ENCODE peak calls at places on chromosome 2, in six cellular contexts. V is osteoblast; T is stimulated activated CD8-positive, alpha-beta memory T cell treated with anti-CD3 and anti-CD28 coated beads, Interleukin-15, amount 100 ng/mL, for 1 hour; U is activated naive CD4-positive, alpha-beta T cell treated with anti-CD3 and anti-CD28 coated beads, Interleukin-2, amount 10 ng/mL, durations not matched to agents 7 days and 5 days; P is smooth muscle cell of the brain vasculature; X is HepG2. O is an unnamed sample.
A peak's percentile ranks its signal among the peaks of the same experiment; 100 is the strongest.

GRCh38 chr2:117603569-117603968 is 210.9 kb upstream of the DDX18 start:
- DNase-seq in T (no peak), U (no peak), X (no peak), V (no peak), P (no peak), O (no peak)

GRCh38 chr2:72984172-72984671 is 66.9 kb downstream of the EMX1 start:
- DNase-seq in X (no peak), T (no peak), V (no peak), U (no peak), P (no peak), O (no peak)

GRCh38 chr2:235577404-235578330 is 83.8 kb downstream of the AGAP1 start:
- DNase-seq in P (no peak), X (peak; percentile 85), T (no peak), U (no peak), V (no peak), O (no peak)

GRCh38 chr2:171958475-171958874 is 36.2 kb downstream of the HAT1 start:
- DNase-seq in P (no peak), V (no peak), T (no peak), X (no peak), U (no peak), O (no peak)

GRCh38 chr2:1628893-1629292 is 115.4 kb downstream of the PXDN start:
- DNase-seq in U (no peak), T (no peak), P (no peak), V (no peak), X (no peak), O (no peak)

GRCh38 chr2:111054791-111055627 is 65.7 kb upstream of the BCL2L11 start:
- DNase-seq in T (no peak), P (no peak), V (no peak), U (no peak), X (no peak), O (peak; percentile 4)

GRCh38 chr2:239684271-239684670 is 283.5 kb upstream of the HDAC4 start:
- DNase-seq in T (no peak), P (no peak), V (peak; percentile 50), X (no peak), U (no peak), O (no peak)

GRCh38 chr2:241209271-241209670 is 20.8 kb downstream of the ANO7 start:
- DNase-seq in T (no peak), V (no peak), U (no peak), X (no peak), P (no peak), O (no peak)

GRCh38 chr2:145288650-145289496 is 769.0 kb upstream of the ZEB2 start:
- DNase-seq in P (no peak), U (no peak), X (no peak), V (no peak), T (no peak), O (no peak)

GRCh38 chr2:213149332-213149875 is 2.0 kb downstream of the IKZF2 start:
- DNase-seq in U (no peak), P (no peak), X (no peak), V (no peak), T (no peak), O (no peak)

GRCh38 chr2:53787255-53787910 is 539 bp downstream of the ERLEC1 start:
- DNase-seq in V (peak; percentile 66), X (peak; percentile 30), P (no peak), U (no peak), T (no peak), O (peak; percentile 26)